ENCODE peak calls at places on chromosome X, in five cellular contexts. One of them, this sample, is unnamed.

GRCh38 chrX:24426340-24426913 is 38.7 kb upstream of the PDK3 start:
- DNase-seq in spleen: no peak
- DNase-seq in stomach: no peak
- DNase-seq in heart left ventricle: no peak
- DNase-seq in A549: peak
- DNase-seq in this sample: peak

GRCh38 chrX:50211510-50211909 is 6.9 kb downstream of the CCNB3 start:
- DNase-seq in heart left ventricle: no peak
- DNase-seq in stomach: no peak
- DNase-seq in A549: peak
- DNase-seq in spleen: no peak
- DNase-seq in this sample: no peak

GRCh38 chrX:131262738-131263679 is 26.1 kb downstream of the IGSF1 start:
- DNase-seq in spleen: no peak
- DNase-seq in A549: peak
- DNase-seq in stomach: no peak
- DNase-seq in heart left ventricle: no peak
- DNase-seq in this sample: no peak

GRCh38 chrX:155997436-155997835 is at the start of gene IL9R:
- DNase-seq in A549: no peak
- DNase-seq in heart left ventricle: no peak
- DNase-seq in stomach: no peak
- DNase-seq in spleen: no peak
- DNase-seq in this sample: no peak

GRCh38 chrX:97639526-97639925 is 755.8 kb downstream of the RPA4 start:
- DNase-seq in A549: no peak
- DNase-seq in stomach: no peak
- DNase-seq in spleen: no peak
- DNase-seq in heart left ventricle: no peak
- DNase-seq in this sample: no peak

GRCh38 chrX:150504399-150505186 is 63.8 kb upstream of the MTM1 start:
- DNase-seq in heart left ventricle: no peak
- DNase-seq in stomach: no peak
- DNase-seq in spleen: no peak
- DNase-seq in A549: no peak
- DNase-seq in this sample: no peak

GRCh38 chrX:41481264-41482109 is 34.3 kb downstream of the NYX start:
- DNase-seq in stomach: no peak
- DNase-seq in heart left ventricle: no peak
- DNase-seq in spleen: no peak
- DNase-seq in A549: peak
- DNase-seq in this sample: no peak

GRCh38 chrX:21487832-21488231 is 113.6 kb downstream of the CNKSR2 start:
- DNase-seq in spleen: no peak
- DNase-seq in stomach: no peak
- DNase-seq in heart left ventricle: no peak
- DNase-seq in A549: peak
- DNase-seq in this sample: peak

GRCh38 chrX:42691196-42691595 is 86.8 kb downstream of the PPP1R2C start:
- DNase-seq in stomach: no peak
- DNase-seq in heart left ventricle: no peak
- DNase-seq in A549: no peak
- DNase-seq in spleen: no peak
- DNase-seq in this sample: no peak

GRCh38 chrX:44344194-44344593 is 722 bp upstream of the EFHC2 start:
- DNase-seq in A549: no peak
- DNase-seq in heart left ventricle: peak
- DNase-seq in stomach: peak
- DNase-seq in spleen: peak
- DNase-seq in this sample: no peak

GRCh38 chrX:110026099-110026844 is 23.4 kb downstream of the TMEM164 start:
- DNase-seq in A549: peak
- DNase-seq in heart left ventricle: no peak
- DNase-seq in stomach: peak
- DNase-seq in spleen: no peak
- DNase-seq in this sample: no peak

GRCh38 chrX:97363843-97364242 is 480.1 kb downstream of the RPA4 start:
- DNase-seq in stomach: no peak
- DNase-seq in A549: no peak
- DNase-seq in heart left ventricle: no peak
- DNase-seq in spleen: no peak
- DNase-seq in this sample: no peak

GRCh38 chrX:46710425-46710824 is 48.5 kb downstream of the SLC9A7 start:
- DNase-seq in spleen: no peak
- DNase-seq in heart left ventricle: no peak
- DNase-seq in A549: peak
- DNase-seq in stomach: no peak
- DNase-seq in this sample: no peak

GRCh38 chrX:24260827-24261550 is 52.9 kb downstream of the SUPT20HL2 start:
- DNase-seq in spleen: no peak
- DNase-seq in heart left ventricle: peak
- DNase-seq in stomach: no peak
- DNase-seq in A549: no peak
- DNase-seq in this sample: no peak

GRCh38 chrX:39499996-39500395 is 597.8 kb downstream of the BCOR start:
- DNase-seq in spleen: no peak
- DNase-seq in heart left ventricle: no peak
- DNase-seq in stomach: no peak
- DNase-seq in A549: no peak
- DNase-seq in this sample: no peak

GRCh38 chrX:21943460-21944135 is 3.1 kb downstream of the SMS start:
- DNase-seq in heart left ventricle: no peak
- DNase-seq in A549: no peak
- DNase-seq in spleen: no peak
- DNase-seq in stomach: no peak
- DNase-seq in this sample: no peak

GRCh38 chrX:147894332-147894870 is 17.3 kb upstream of the FMR1 start:
- DNase-seq in heart left ventricle: no peak
- DNase-seq in stomach: no peak
- DNase-seq in spleen: no peak
- DNase-seq in A549: no peak
- DNase-seq in this sample: no peak

GRCh38 chrX:110847334-110847733 is 51.7 kb upstream of the CHRDL1 start:
- DNase-seq in stomach: no peak
- DNase-seq in heart left ventricle: no peak
- DNase-seq in spleen: no peak
- DNase-seq in A549: peak
- DNase-seq in this sample: peak

GRCh38 chrX:122238801-122239200 is 945.3 kb upstream of the GRIA3 start:
- DNase-seq in heart left ventricle: no peak
- DNase-seq in spleen: no peak
- DNase-seq in A549: no peak
- DNase-seq in stomach: no peak
- DNase-seq in this sample: no peak

GRCh38 chrX:7996414-7996813 is 69.2 kb upstream of the PNPLA4 start:
- DNase-seq in heart left ventricle: no peak
- DNase-seq in stomach: peak
- DNase-seq in A549: peak
- DNase-seq in spleen: no peak
- DNase-seq in this sample: no peak

GRCh38 chrX:16212436-16212835 is 45.2 kb downstream of the MAGEB17 start:
- DNase-seq in stomach: no peak
- DNase-seq in A549: peak
- DNase-seq in heart left ventricle: no peak
- DNase-seq in spleen: no peak
- DNase-seq in this sample: no peak

GRCh38 chrX:154486396-154487207 is at the start of gene UBL4A:
- DNase-seq in spleen: peak
- DNase-seq in stomach: peak
- DNase-seq in A549: peak
- DNase-seq in heart left ventricle: peak
- DNase-seq in this sample: peak

GRCh38 chrX:79096339-79096638 is 48.2 kb upstream of the GPR174 start:
- DNase-seq in stomach: no peak
- DNase-seq in A549: no peak
- DNase-seq in heart left ventricle: no peak
- DNase-seq in spleen: no peak
- DNase-seq in this sample: no peak

GRCh38 chrX:79095441-79096338 is 48.8 kb upstream of the GPR174 start:
- DNase-seq in heart left ventricle: peak
- DNase-seq in stomach: no peak
- DNase-seq in A549: no peak
- DNase-seq in spleen: no peak
- DNase-seq in this sample: no peak

DNA sequence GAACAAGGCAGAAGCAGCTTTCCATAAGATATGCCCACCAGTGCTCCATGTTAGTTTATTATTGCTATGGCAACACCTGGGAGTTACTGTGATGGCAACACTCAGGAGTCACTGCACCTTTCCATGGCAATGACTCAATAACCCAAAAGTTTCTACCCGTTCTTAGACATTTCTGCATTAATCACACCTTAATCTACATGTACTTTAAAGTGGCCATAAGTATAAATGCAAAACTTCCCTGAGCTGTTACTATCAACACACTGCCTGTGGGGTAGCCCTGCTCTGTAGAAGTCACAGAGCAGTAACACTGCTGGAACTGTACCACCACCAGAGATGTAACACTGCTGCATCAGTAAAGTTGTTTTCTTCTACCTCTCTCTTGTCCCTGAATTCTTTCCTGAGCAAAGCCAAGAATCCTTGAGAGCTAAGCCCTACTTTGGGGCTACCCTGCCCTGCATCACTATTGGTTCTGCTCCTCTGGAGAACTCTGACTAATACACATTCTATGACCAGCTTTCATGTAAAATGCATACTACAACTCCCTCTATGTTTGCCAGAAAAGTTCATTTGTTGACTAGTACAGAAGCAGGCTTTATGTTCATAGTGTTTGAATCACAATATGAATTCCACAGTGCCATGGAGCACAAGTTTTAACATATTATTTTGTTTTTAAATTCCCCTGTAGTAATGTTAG is 43.5 kb upstream of the GPR174 start:
- DNase-seq in stomach: no peak
- DNase-seq in A549: no peak
- DNase-seq in heart left ventricle: no peak
- DNase-seq in spleen: no peak
- DNase-seq in this sample: no peak
- H3K27ac ChIP-seq in stomach: no peak
- H3K27ac ChIP-seq in A549: no peak
- H3K27ac ChIP-seq in heart left ventricle: no peak
- H3K27ac ChIP-seq in spleen: no peak
- H3K27ac ChIP-seq in this sample: no peak

DNA sequence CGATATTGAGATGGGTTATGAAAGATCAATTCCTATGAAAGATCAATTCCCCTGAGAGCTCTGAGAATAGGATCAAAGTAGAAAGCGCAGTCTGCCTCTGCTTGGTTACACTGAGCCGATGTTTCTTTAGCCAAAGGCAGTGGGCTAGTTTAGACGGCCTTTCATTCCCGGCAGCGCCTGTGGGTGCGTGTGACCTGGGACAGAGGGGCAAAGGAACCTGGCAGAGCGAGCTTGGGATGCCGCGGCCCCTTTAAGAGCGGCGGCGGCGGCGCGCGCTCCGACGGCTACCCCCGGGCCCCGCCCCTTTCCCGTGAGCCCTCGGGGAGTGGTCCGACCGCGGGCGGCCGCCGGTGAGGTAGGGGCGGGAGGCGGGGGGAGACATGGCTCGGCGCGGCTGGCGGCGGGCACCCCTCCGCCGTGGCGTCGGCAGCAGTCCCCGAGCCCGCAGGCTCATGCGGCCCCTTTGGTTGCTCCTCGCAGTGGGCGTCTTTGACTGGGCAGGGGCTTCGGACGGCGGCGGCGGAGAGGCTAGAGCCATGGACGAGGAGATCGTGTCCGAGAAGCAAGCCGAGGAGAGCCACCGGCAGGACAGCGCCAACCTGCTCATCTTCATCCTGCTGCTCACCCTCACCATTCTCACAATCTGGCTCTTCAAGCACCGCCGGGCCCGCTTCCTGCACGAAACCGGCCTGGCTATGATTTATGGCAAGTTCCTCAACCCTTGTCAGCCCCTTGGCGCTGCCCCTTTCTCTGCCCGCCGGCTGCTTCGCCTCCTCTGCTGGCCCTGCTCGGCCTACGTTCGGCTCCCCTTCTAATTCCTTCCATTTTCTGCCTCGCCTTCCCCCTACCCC is at the start of gene SLC9A6:
- DNase-seq in spleen: peak
- DNase-seq in stomach: peak
- DNase-seq in heart left ventricle: peak
- DNase-seq in A549: peak
- DNase-seq in this sample: peak
- TF ChIP-seq POLR2A in spleen: no peak
- TF ChIP-seq POLR2A in stomach: no peak
- TF ChIP-seq POLR2A in heart left ventricle: peak
- TF ChIP-seq POLR2A in A549: peak
- TF ChIP-seq POLR2A in this sample: peak

GRCh38 chrX:3951859-3952258 is 238.4 kb upstream of the PRKX start:
- DNase-seq in A549: no peak
- DNase-seq in spleen: no peak
- DNase-seq in heart left ventricle: no peak
- DNase-seq in stomach: no peak
- DNase-seq in this sample: no peak
- H3K27ac ChIP-seq in A549: no peak
- H3K27ac ChIP-seq in spleen: no peak
- H3K27ac ChIP-seq in heart left ventricle: no peak
- H3K27ac ChIP-seq in stomach: no peak
- H3K27ac ChIP-seq in this sample: no peak

GRCh38 chrX:107716816-107717700 is 58.5 kb downstream of the TSC22D3 start:
- DNase-seq in A549: peak
- DNase-seq in stomach: peak
- DNase-seq in heart left ventricle: peak
- DNase-seq in spleen: peak
- DNase-seq in this sample: peak

GRCh38 chrX:107714196-107714811 is 61.3 kb downstream of the TSC22D3 start:
- DNase-seq in heart left ventricle: no peak
- DNase-seq in stomach: no peak
- DNase-seq in A549: no peak
- DNase-seq in spleen: peak
- DNase-seq in this sample: no peak

GRCh38 chrX:107713205-107714195 is 62.1 kb downstream of the TSC22D3 start:
- DNase-seq in spleen: peak
- DNase-seq in heart left ventricle: no peak
- DNase-seq in stomach: no peak
- DNase-seq in A549: no peak
- DNase-seq in this sample: no peak

GRCh38 chrX:107716045-107716684 is 59.4 kb downstream of the TSC22D3 start:
- DNase-seq in heart left ventricle: peak
- DNase-seq in A549: no peak
- DNase-seq in spleen: peak
- DNase-seq in stomach: no peak
- DNase-seq in this sample: no peak

DNA sequence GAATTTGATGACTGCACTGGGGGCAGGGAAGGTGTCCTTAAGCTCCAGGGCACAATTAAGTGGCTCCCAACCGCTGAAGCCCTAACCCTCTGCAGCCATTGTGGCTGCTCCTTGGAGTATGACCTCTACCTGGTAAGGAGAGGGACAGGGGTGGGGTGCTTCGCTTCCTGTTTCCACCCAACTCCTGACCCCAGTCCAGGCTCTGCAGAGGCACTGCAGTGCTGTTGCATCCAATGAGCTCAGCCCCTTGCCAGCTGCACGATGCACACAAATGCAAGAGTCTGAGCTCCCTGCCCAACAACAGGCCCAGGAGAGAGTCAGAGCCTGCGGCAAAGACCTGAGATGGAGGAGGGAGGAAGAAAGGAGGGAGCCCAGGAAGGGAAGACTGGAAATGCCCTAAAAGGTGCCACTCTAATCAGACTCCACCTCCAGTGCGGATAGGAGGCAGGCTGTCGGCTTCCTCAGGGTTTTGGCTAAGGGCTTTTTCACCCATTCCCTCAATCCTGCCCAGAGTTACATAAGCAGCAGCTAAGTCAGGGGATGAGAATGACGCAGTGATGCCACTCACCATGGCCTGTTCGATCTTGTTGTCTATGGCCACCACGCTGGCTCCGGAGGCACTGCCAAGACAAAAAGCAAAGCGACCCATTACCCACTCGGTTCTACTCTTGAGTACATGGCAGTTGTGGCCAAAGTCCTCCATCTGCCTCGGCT is 60.1 kb downstream of the TSC22D3 start:
- DNase-seq in stomach: no peak
- DNase-seq in A549: no peak
- DNase-seq in heart left ventricle: no peak
- DNase-seq in spleen: peak
- DNase-seq in this sample: no peak
- TF ChIP-seq POLR2A in stomach: no peak
- TF ChIP-seq POLR2A in A549: no peak
- TF ChIP-seq POLR2A in heart left ventricle: no peak
- TF ChIP-seq POLR2A in spleen: peak
- TF ChIP-seq POLR2A in this sample: peak

This sample was measured in prostate gland.